ENCODE peak calls at places on chromosomes 6 and 20, in ten cellular contexts. One of them, this sample, is unnamed.

GRCh38 chr6:73455865-73456629 is 4.0 kb upstream of the CGAS start:
- DNase-seq in H1: no peak
- DNase-seq in prostate gland: no peak
- DNase-seq in K562: no peak
- DNase-seq in HL-60: peak
- DNase-seq in HCT116: no peak
- DNase-seq in GM23338: no peak
- DNase-seq in SK-N-SH: no peak
- DNase-seq in HepG2: peak
- DNase-seq in GM12878: no peak
- DNase-seq in this sample: no peak

GRCh38 chr6:118748311-118749062 is 97.1 kb upstream of the CEP85L start:
- DNase-seq in H1: peak
- DNase-seq in prostate gland: no peak
- DNase-seq in K562: no peak
- DNase-seq in HL-60: no peak
- DNase-seq in HCT116: no peak
- DNase-seq in GM23338: peak
- DNase-seq in SK-N-SH: peak
- DNase-seq in HepG2: no peak
- DNase-seq in GM12878: no peak
- DNase-seq in this sample: no peak

GRCh38 chr20:25158043-25158442 is 37.5 kb upstream of the ENTPD6 start:
- DNase-seq in H1: no peak
- DNase-seq in prostate gland: no peak
- DNase-seq in K562: no peak
- DNase-seq in HL-60: no peak
- DNase-seq in HCT116: no peak
- DNase-seq in GM23338: no peak
- DNase-seq in SK-N-SH: no peak
- DNase-seq in HepG2: no peak
- DNase-seq in GM12878: no peak
- DNase-seq in this sample: no peak

GRCh38 chr6:2102966-2103365 is 142.4 kb downstream of the GMDS start:
- DNase-seq in H1: no peak
- DNase-seq in prostate gland: no peak
- DNase-seq in K562: no peak
- DNase-seq in HL-60: no peak
- DNase-seq in HCT116: no peak
- DNase-seq in GM23338: no peak
- DNase-seq in SK-N-SH: no peak
- DNase-seq in HepG2: no peak
- DNase-seq in GM12878: no peak
- DNase-seq in this sample: no peak

GRCh38 chr6:21166754-21167153 is 426.8 kb upstream of the SOX4 start:
- DNase-seq in H1: no peak
- DNase-seq in prostate gland: no peak
- DNase-seq in K562: no peak
- DNase-seq in HL-60: no peak
- DNase-seq in HCT116: no peak
- DNase-seq in GM23338: no peak
- DNase-seq in SK-N-SH: no peak
- DNase-seq in HepG2: no peak
- DNase-seq in GM12878: no peak
- DNase-seq in this sample: no peak

GRCh38 chr6:148559848-148560433 is 186.9 kb upstream of the UST start:
- DNase-seq in H1: peak
- DNase-seq in prostate gland: peak
- DNase-seq in K562: peak
- DNase-seq in HL-60: peak
- DNase-seq in HCT116: peak
- DNase-seq in GM23338: peak
- DNase-seq in SK-N-SH: peak
- DNase-seq in HepG2: peak
- DNase-seq in GM12878: no peak
- DNase-seq in this sample: peak

GRCh38 chr6:15378864-15379263 is 133.0 kb downstream of the JARID2 start:
- DNase-seq in H1: no peak
- DNase-seq in prostate gland: no peak
- DNase-seq in K562: peak
- DNase-seq in HL-60: no peak
- DNase-seq in HCT116: no peak
- DNase-seq in GM23338: no peak
- DNase-seq in SK-N-SH: peak
- DNase-seq in HepG2: no peak
- DNase-seq in GM12878: no peak
- DNase-seq in this sample: no peak

GRCh38 chr20:36167826-36168634 is 13.5 kb downstream of the EPB41L1 start:
- DNase-seq in H1: no peak
- DNase-seq in prostate gland: no peak
- DNase-seq in K562: peak
- DNase-seq in HL-60: no peak
- DNase-seq in HCT116: peak
- DNase-seq in GM23338: no peak
- DNase-seq in SK-N-SH: no peak
- DNase-seq in HepG2: no peak
- DNase-seq in GM12878: no peak
- DNase-seq in this sample: peak

GRCh38 chr20:24732599-24732998 is 216.5 kb upstream of the CST7 start:
- DNase-seq in H1: peak
- DNase-seq in prostate gland: no peak
- DNase-seq in K562: no peak
- DNase-seq in HL-60: no peak
- DNase-seq in HCT116: no peak
- DNase-seq in GM23338: no peak
- DNase-seq in SK-N-SH: no peak
- DNase-seq in HepG2: no peak
- DNase-seq in GM12878: no peak
- DNase-seq in this sample: no peak

GRCh38 chr6:112030965-112031660 is 22.8 kb upstream of the CCN6 start:
- DNase-seq in H1: no peak
- DNase-seq in prostate gland: no peak
- DNase-seq in K562: no peak
- DNase-seq in HL-60: no peak
- DNase-seq in HCT116: no peak
- DNase-seq in GM23338: no peak
- DNase-seq in SK-N-SH: no peak
- DNase-seq in HepG2: no peak
- DNase-seq in GM12878: no peak
- DNase-seq in this sample: no peak

GRCh38 chr20:10339609-10340008 is 94.4 kb downstream of the MKKS start:
- DNase-seq in H1: no peak
- DNase-seq in prostate gland: no peak
- DNase-seq in K562: no peak
- DNase-seq in HL-60: no peak
- DNase-seq in HCT116: no peak
- DNase-seq in GM23338: no peak
- DNase-seq in SK-N-SH: no peak
- DNase-seq in HepG2: no peak
- DNase-seq in GM12878: no peak
- DNase-seq in this sample: no peak

GRCh38 chr6:161228096-161228495 is 45.8 kb downstream of the AGPAT4 start:
- DNase-seq in H1: no peak
- DNase-seq in prostate gland: no peak
- DNase-seq in K562: no peak
- DNase-seq in HL-60: no peak
- DNase-seq in HCT116: no peak
- DNase-seq in GM23338: no peak
- DNase-seq in SK-N-SH: no peak
- DNase-seq in HepG2: no peak
- DNase-seq in GM12878: no peak
- DNase-seq in this sample: peak

GRCh38 chr6:137736048-137736846 is 130.8 kb upstream of the TNFAIP3 start:
- DNase-seq in H1: no peak
- DNase-seq in prostate gland: no peak
- DNase-seq in K562: no peak
- DNase-seq in HL-60: no peak
- DNase-seq in HCT116: no peak
- DNase-seq in GM23338: no peak
- DNase-seq in SK-N-SH: no peak
- DNase-seq in HepG2: no peak
- DNase-seq in GM12878: no peak
- DNase-seq in this sample: no peak

GRCh38 chr6:148999501-148999900 is 252.7 kb downstream of the UST start:
- DNase-seq in H1: no peak
- DNase-seq in prostate gland: no peak
- DNase-seq in K562: no peak
- DNase-seq in HL-60: no peak
- DNase-seq in HCT116: no peak
- DNase-seq in GM23338: no peak
- DNase-seq in SK-N-SH: no peak
- DNase-seq in HepG2: no peak
- DNase-seq in GM12878: no peak
- DNase-seq in this sample: no peak

GRCh38 chr20:63885264-63886053 is 9.5 kb upstream of the DNAJC5 start:
- DNase-seq in H1: no peak
- DNase-seq in prostate gland: no peak
- DNase-seq in K562: no peak
- DNase-seq in HL-60: no peak
- DNase-seq in HCT116: no peak
- DNase-seq in GM23338: no peak
- DNase-seq in SK-N-SH: no peak
- DNase-seq in HepG2: no peak
- DNase-seq in GM12878: no peak
- DNase-seq in this sample: no peak
- H3K27ac ChIP-seq in H1: no peak
- H3K27ac ChIP-seq in prostate gland: peak
- H3K27ac ChIP-seq in K562: no peak
- H3K27ac ChIP-seq in HL-60: no peak
- H3K27ac ChIP-seq in HCT116: peak
- H3K27ac ChIP-seq in GM23338: no peak
- H3K27ac ChIP-seq in SK-N-SH: no peak
- H3K27ac ChIP-seq in HepG2: no peak
- H3K27ac ChIP-seq in GM12878: no peak
- H3K27ac ChIP-seq in this sample: no peak

GRCh38 chr6:28814032-28814976 is 109.5 kb downstream of the TRIM27 start:
- DNase-seq in H1: peak
- DNase-seq in prostate gland: no peak
- DNase-seq in K562: no peak
- DNase-seq in HL-60: no peak
- DNase-seq in HCT116: no peak
- DNase-seq in GM23338: peak
- DNase-seq in SK-N-SH: no peak
- DNase-seq in HepG2: no peak
- DNase-seq in GM12878: no peak
- DNase-seq in this sample: no peak
- H3K4me3 ChIP-seq in H1: peak
- H3K4me3 ChIP-seq in prostate gland: no peak
- H3K4me3 ChIP-seq in K562: peak
- H3K4me3 ChIP-seq in HL-60: peak
- H3K4me3 ChIP-seq in HCT116: no peak
- H3K4me3 ChIP-seq in GM23338: peak
- H3K4me3 ChIP-seq in SK-N-SH: peak
- H3K4me3 ChIP-seq in HepG2: peak
- H3K4me3 ChIP-seq in GM12878: no peak
- H3K4me3 ChIP-seq in this sample: no peak

DNA sequence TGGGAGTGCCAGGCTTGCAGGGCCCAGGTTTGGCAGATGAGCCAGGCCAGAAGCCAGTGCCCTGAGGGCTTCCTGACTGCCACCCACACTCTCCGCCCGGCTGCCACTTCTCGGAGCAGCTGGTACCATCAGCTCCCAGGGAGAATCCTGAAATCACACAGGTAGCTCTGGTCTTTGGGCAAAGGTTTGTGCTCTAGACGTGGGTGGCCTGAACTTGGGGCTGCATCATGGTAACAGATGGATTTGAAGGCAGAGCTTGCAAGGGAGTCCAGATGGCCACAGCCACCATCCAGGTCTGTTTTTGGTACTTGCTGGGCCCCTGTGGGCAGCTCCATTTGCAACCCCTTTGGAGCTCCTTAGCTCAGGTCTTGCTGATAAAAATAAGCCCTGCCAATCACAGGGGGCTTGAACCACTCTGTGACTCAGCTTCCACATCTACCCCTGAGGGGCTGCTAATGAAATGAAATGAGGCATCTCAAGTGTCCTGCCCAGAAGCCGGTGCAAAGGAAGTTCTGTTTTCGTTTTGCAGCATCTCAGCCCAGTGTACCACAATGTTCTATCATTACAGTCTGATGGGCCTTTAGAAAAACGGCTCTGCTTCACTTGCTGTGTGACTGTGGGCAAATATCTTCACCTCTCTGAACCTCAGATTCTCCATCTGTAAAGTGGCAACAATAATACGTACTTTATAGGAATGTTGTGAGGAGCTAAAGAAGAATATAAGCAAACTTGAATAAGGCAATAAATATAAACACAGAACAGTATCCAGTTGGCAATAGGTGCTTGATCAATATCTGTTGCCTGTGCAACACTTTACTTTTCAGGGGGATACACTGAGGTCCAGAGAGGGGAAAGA is 25.1 kb upstream of the CDH22 start:
- DNase-seq in H1: no peak
- DNase-seq in prostate gland: peak
- DNase-seq in K562: no peak
- DNase-seq in HL-60: no peak
- DNase-seq in HCT116: no peak
- DNase-seq in GM23338: no peak
- DNase-seq in SK-N-SH: peak
- DNase-seq in HepG2: no peak
- DNase-seq in GM12878: no peak
- DNase-seq in this sample: no peak
- TF ChIP-seq POLR2AphosphoS5 in H1: no peak
- TF ChIP-seq POLR2AphosphoS5 in prostate gland: peak
- TF ChIP-seq POLR2AphosphoS5 in K562: no peak
- TF ChIP-seq POLR2AphosphoS5 in HL-60: no peak
- TF ChIP-seq POLR2AphosphoS5 in HCT116: no peak
- TF ChIP-seq POLR2AphosphoS5 in GM23338: no peak
- TF ChIP-seq POLR2AphosphoS5 in SK-N-SH: no peak
- TF ChIP-seq POLR2AphosphoS5 in HepG2: no peak
- TF ChIP-seq POLR2AphosphoS5 in GM12878: no peak
- TF ChIP-seq POLR2AphosphoS5 in this sample: no peak

DNA sequence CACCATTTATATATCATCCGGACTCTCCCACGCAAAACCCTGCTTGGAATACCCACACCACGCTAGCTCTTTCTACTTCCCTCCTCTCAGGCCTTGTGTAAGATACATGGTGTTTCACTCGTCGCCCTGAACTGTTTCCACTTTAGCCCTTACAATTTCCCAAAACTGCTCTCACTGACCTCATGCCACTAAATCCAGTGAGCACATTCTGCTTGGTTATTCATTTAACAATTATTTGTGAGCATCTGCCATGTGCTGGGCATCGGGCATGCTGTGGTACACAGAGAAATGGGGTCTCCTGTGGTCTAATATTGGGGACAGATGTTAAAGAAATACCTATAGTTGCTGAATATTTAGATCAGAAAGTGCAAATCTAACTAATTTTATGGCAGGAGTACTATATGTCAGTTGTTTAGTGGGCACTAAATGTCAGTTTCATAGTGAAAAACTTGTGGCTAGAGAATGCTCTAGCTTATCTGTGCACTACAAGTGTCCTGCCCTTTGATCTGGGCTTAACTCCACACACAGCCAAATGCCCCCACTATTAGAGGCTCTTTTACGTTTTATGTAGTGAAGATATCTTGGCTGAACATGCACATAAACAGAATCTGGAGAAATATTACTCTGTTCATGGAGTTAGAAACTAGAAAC is 41.0 kb downstream of the PLEKHG1 start:
- DNase-seq in H1: no peak
- DNase-seq in prostate gland: no peak
- DNase-seq in K562: peak
- DNase-seq in HL-60: no peak
- DNase-seq in HCT116: no peak
- DNase-seq in GM23338: no peak
- DNase-seq in SK-N-SH: no peak
- DNase-seq in HepG2: no peak
- DNase-seq in GM12878: no peak
- DNase-seq in this sample: no peak
- H3K27ac ChIP-seq in H1: no peak
- H3K27ac ChIP-seq in prostate gland: no peak
- H3K27ac ChIP-seq in K562: no peak
- H3K27ac ChIP-seq in HL-60: no peak
- H3K27ac ChIP-seq in HCT116: no peak
- H3K27ac ChIP-seq in GM23338: no peak
- H3K27ac ChIP-seq in SK-N-SH: no peak
- H3K27ac ChIP-seq in HepG2: no peak
- H3K27ac ChIP-seq in GM12878: peak
- H3K27ac ChIP-seq in this sample: no peak